ENCODE peak calls at places on chromosomes 1 and 21, in five cellular contexts. O, G, D, E and W are unnamed samples.
A peak's percentile ranks its signal among the peaks of the same experiment; 100 is the strongest.

GRCh38 chr1:168708698-168709406 is 20.2 kb downstream of the DPT start:
- DNase-seq in O (no peak), G (no peak), D (no peak), E (no peak), W (no peak)

GRCh38 chr1:94668528-94668927 is 127.0 kb upstream of the F3 start:
- DNase-seq in O (no peak), G (no peak), D (no peak), E (no peak), W (no peak)

GRCh38 chr1:25432749-25433388 is 2.2 kb downstream of the MACO1 start:
- DNase-seq in O (no peak), G (no peak), D (no peak), E (no peak), W (no peak)

GRCh38 chr1:119288751-119289150 is 79.8 kb upstream of the HAO2 start:
- DNase-seq in O (no peak), G (no peak), D (no peak), E (no peak), W (no peak)

GRCh38 chr1:216183427-216183826 is 239.8 kb downstream of the USH2A start:
- DNase-seq in O (no peak), G (no peak), D (peak; percentile 26), E (no peak), W (peak; percentile 25)

GRCh38 chr1:202143011-202143767 is 1.3 kb downstream of the ARL8A start:
- DNase-seq in O (peak; percentile 29), G (no peak), D (no peak), E (no peak), W (no peak)

GRCh38 chr1:18010945-18011344 is 96.7 kb upstream of the IGSF21 start:
- DNase-seq in O (no peak), G (no peak), D (no peak), E (no peak), W (no peak)

GRCh38 chr1:211133393-211133840 is 531 bp downstream of the KCNH1 start:
- DNase-seq in O (peak; percentile 41), G (no peak), D (no peak), E (peak; percentile 67), W (no peak)

GRCh38 chr1:993379-993995 is 6.4 kb downstream of the HES4 start:
- DNase-seq in O (no peak), G (no peak), D (no peak), E (no peak), W (no peak)

GRCh38 chr1:202580604-202581003 is 129.7 kb downstream of the SYT2 start:
- DNase-seq in O (no peak), G (no peak), D (no peak), E (no peak), W (no peak)

GRCh38 chr1:7177021-7177420 is 391.8 kb downstream of the CAMTA1 start:
- DNase-seq in O (no peak), G (no peak), D (no peak), E (no peak), W (no peak)

GRCh38 chr1:148388260-148389026 is 94.7 kb downstream of the PPIAL4G start:
- DNase-seq in O (peak; percentile 87), G (peak; percentile 91), D (peak; percentile 92), E (peak; percentile 91), W (peak; percentile 82)

GRCh38 chr1:202852163-202852904 is 36.6 kb downstream of the RABIF start:
- DNase-seq in O (peak; percentile 50), G (peak; percentile 15), D (peak; percentile 44), E (no peak), W (peak; percentile 8)

GRCh38 chr21:44932366-44933181 is 7.3 kb upstream of the SLX9 start:
- DNase-seq in O (peak; percentile 76), G (no peak), D (no peak), E (peak; percentile 26), W (no peak)

GRCh38 chr1:190303501-190303900 is 174.2 kb downstream of the BRINP3 start:
- DNase-seq in O (no peak), G (no peak), D (no peak), E (no peak), W (no peak)

GRCh38 chr1:59230622-59231021 is 66.3 kb upstream of the FGGY start:
- DNase-seq in O (no peak), G (no peak), D (peak; percentile 71), E (no peak), W (no peak)

GRCh38 chr1:14939527-14940284 is 213.8 kb upstream of the TMEM51 start:
- DNase-seq in O (no peak), G (no peak), D (peak; percentile 84), E (no peak), W (peak; percentile 19)

GRCh38 chr1:71502026-71502425 is 421.2 kb upstream of the ZRANB2 start:
- DNase-seq in O (no peak), G (no peak), D (no peak), E (no peak), W (no peak)

GRCh38 chr1:17441265-17441992 is 2.0 kb upstream of the RCC2 start:
- DNase-seq in O (no peak), G (no peak), D (peak; percentile 57), E (peak; percentile 35), W (no peak)

GRCh38 chr1:53781654-53782053 is 42.7 kb upstream of the GLIS1 start:
- DNase-seq in O (no peak), G (no peak), D (no peak), E (no peak), W (no peak)

GRCh38 chr1:160406131-160406968 is 6.0 kb downstream of the VANGL2 start:
- DNase-seq in O (no peak), G (no peak), D (no peak), E (no peak), W (no peak)

GRCh38 chr1:167900907-167901306 is 13.0 kb downstream of the ADCY10 start:
- DNase-seq in O (no peak), G (no peak), D (no peak), E (no peak), W (no peak)

GRCh38 chr1:54979327-54979891 is 1.0 kb upstream of the TMEM61 start:
- DNase-seq in O (no peak), G (no peak), D (no peak), E (no peak), W (no peak)

GRCh38 chr1:24964811-24965570 is 34.9 kb upstream of the RUNX3 start:
- DNase-seq in O (peak; percentile 94), G (no peak), D (no peak), E (no peak), W (no peak)

GRCh38 chr1:167420510-167420909 is 97.8 kb downstream of the CD247 start:
- DNase-seq in O (no peak), G (no peak), D (no peak), E (no peak), W (no peak)

GRCh38 chr1:53545663-53546408 is 86.6 kb downstream of the DMRTB1 start:
- DNase-seq in O (no peak), G (no peak), D (no peak), E (no peak), W (no peak)

GRCh38 chr1:12444329-12444841 is 173.6 kb downstream of the DHRS3 start:
- DNase-seq in O (no peak), G (no peak), D (no peak), E (no peak), W (no peak)

GRCh38 chr1:1610796-1611597 is 4.3 kb upstream of the MIB2 start:
- DNase-seq in O (no peak), G (no peak), D (no peak), E (no peak), W (no peak)

GRCh38 chr1:17309701-17310640 is 2.0 kb downstream of the PADI4 start:
- DNase-seq in O (no peak), G (no peak), D (no peak), E (no peak), W (no peak)

GRCh38 chr1:95685091-95685490 is 451.1 kb downstream of the RWDD3 start:
- DNase-seq in O (no peak), G (peak; percentile 80), D (no peak), E (no peak), W (no peak)

GRCh38 chr1:44361478-44361877 is 6.4 kb upstream of the ERI3 start:
- DNase-seq in O (no peak), G (no peak), D (peak; percentile 34), E (no peak), W (no peak)

GRCh38 chr1:157304271-157304670 is 166.1 kb upstream of the ETV3 start:
- DNase-seq in O (no peak), G (no peak), D (no peak), E (no peak), W (no peak)

GRCh38 chr1:203124011-203124410 is 3.5 kb upstream of the ADORA1 start:
- DNase-seq in O (no peak), G (no peak), D (no peak), E (no peak), W (no peak)

GRCh38 chr1:91876040-91876470 is 9.9 kb downstream of the TGFBR3 start:
- DNase-seq in O (peak; percentile 68), G (no peak), D (no peak), E (no peak), W (no peak)

GRCh38 chr1:62706985-62707745 is 19.0 kb upstream of the DOCK7 start:
- DNase-seq in O (no peak), G (no peak), D (peak; percentile 51), E (no peak), W (no peak)

GRCh38 chr1:65083263-65083896 is 64.6 kb upstream of the AK4 start:
- DNase-seq in O (no peak), G (no peak), D (peak; percentile 74), E (no peak), W (peak; percentile 30)

GRCh38 chr1:69915347-69915746 is 290.0 kb downstream of the LRRC40 start:
- DNase-seq in O (no peak), G (no peak), D (no peak), E (no peak), W (no peak)

GRCh38 chr1:202105571-202106339 is 17.0 kb upstream of the GPR37L1 start:
- DNase-seq in O (no peak), G (no peak), D (peak; percentile 91), E (no peak), W (peak; percentile 99)

GRCh38 chr1:228082975-228083870 is 715 bp downstream of the ARF1 start:
- DNase-seq in O (peak; percentile 39), G (no peak), D (peak; percentile 43), E (no peak), W (no peak)

GRCh38 chr1:231340328-231341013 is 2.4 kb downstream of the SPRTN start:
- DNase-seq in O (no peak), G (no peak), D (no peak), E (no peak), W (no peak)